ENCODE peak calls at places on chromosomes 13 and 19, in six cellular contexts. T is uterus, G is Peyer's patch, R is esophagus squamous epithelium, F is body of pancreas, C is thoracic aorta. L is an unnamed sample.

GRCh38 chr13:47675871-47676270 is 325.2 kb downstream of the SUCLA2 start:
- DNase-seq in R (no peak), G (no peak), T (no peak), F (no peak), C (no peak), L (no peak)

GRCh38 chr13:26484196-26484595 is 73.3 kb upstream of the WASF3 start:
- DNase-seq in G (no peak), R (no peak), F (no peak), T (no peak), C (no peak), L (no peak)

GRCh38 chr19:4839192-4839591 is 7.7 kb upstream of the TICAM1 start:
- DNase-seq in T (no peak), F (no peak), G (no peak), R (no peak), C (no peak), L (no peak)

GRCh38 chr13:28640861-28641599 is 17.9 kb upstream of the POMP start:
- DNase-seq in T (peak), R (no peak), F (no peak), C (no peak), G (no peak), L (no peak)

GRCh38 chr13:113559061-113559460 is 25.5 kb upstream of the TFDP1 start:
- DNase-seq in F (no peak), C (no peak), R (no peak), T (no peak), G (no peak), L (no peak)

GRCh38 chr19:13102416-13102665 is 317 bp downstream of the LYL1 start:
- DNase-seq in G (no peak), T (no peak), R (no peak), C (no peak), F (no peak), L (no peak)

GRCh38 chr19:28988066-28988465 is 224.9 kb downstream of the UQCRFS1 start:
- DNase-seq in G (no peak), T (no peak), F (no peak), C (no peak), R (no peak), L (no peak)

GRCh38 chr13:53098455-53098854 is 69.8 kb downstream of the OLFM4 start:
- DNase-seq in F (no peak), C (no peak), G (no peak), R (no peak), T (no peak), L (no peak)

GRCh38 chr19:51324082-51324481 is 12.6 kb downstream of the IGLON5 start:
- DNase-seq in R (no peak), T (no peak), F (no peak), G (no peak), C (no peak), L (no peak)

GRCh38 chr19:33766623-33767022 is 30.0 kb upstream of the KCTD15 start:
- DNase-seq in F (no peak), R (no peak), T (no peak), G (no peak), C (no peak), L (no peak)

GRCh38 chr19:33769208-33769607 is 27.5 kb upstream of the KCTD15 start:
- DNase-seq in G (no peak), F (no peak), T (no peak), R (no peak), C (no peak), L (no peak)

GRCh38 chr19:33771308-33772101 is 25.2 kb upstream of the KCTD15 start:
- DNase-seq in F (peak), G (peak), C (no peak), T (peak), R (no peak), L (peak)

GRCh38 chr19:33770107-33770506 is 26.6 kb upstream of the KCTD15 start:
- DNase-seq in C (no peak), G (no peak), T (no peak), R (no peak), F (no peak), L (no peak)

DNA sequence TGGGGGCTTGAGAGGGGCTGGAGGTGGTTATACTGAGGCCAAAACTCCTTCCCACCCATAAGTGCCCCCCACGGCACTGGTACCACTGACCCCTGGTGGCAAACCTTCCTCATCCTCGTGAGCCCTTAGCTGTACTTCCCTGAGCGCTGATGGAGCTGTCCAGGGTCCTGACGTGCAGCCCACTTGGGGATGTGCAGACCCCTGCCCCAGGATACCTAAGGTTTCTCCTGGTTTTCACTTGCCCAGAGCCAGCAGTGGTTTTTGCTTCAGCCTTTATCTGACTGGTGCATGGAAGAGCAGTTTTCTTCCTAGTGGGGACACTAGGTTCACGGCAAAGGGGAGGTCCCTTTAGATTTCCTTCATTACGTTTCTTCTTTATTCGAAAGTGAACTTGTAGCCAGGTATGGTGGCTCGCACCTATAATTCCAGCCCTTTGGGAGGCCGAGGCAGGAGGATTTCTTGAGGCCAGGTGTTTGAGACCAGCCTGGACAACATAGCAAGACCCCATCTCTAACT is 28.7 kb upstream of the KCTD15 start:
- DNase-seq in G (no peak), T (no peak), R (no peak), F (no peak), C (no peak), L (no peak)
- TF ChIP-seq CTCF in G (no peak), T (no peak), R (no peak), F (no peak), C (no peak), L (no peak)

DNA sequence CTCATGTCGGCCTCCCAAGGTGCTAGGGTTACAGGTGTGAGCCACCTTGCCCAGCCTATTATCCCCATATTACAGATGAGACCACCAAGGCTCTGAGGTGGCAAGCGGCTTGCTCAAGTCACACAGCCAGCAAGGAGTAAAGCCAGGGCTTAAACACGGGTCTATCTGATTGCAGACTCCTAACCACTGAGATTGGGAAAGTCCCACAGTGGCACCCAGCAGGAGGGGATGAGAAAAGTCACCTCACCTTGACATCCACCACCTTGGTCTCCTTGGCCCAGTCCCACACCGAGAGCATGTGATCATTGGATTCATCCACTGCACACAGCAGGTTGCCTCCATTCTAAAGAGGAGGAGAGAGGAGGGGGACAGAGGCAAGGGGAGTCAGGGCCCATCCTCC is 9.5 kb downstream of the EML2 start:
- DNase-seq in F (no peak), G (no peak), C (no peak), T (no peak), R (no peak), L (no peak)
- H3K27ac ChIP-seq in F (no peak), G (no peak), C (no peak), T (no peak), R (no peak), L (no peak)

GRCh38 chr19:3701200-3701599 is 932 bp upstream of the PIP5K1C start:
- DNase-seq in G (no peak), F (no peak), R (no peak), C (no peak), T (no peak), L (no peak)

GRCh38 chr19:3700242-3701032 is at the start of gene PIP5K1C:
- DNase-seq in F (peak), C (peak), T (peak), R (peak), G (peak), L (peak)

GRCh38 chr19:3699071-3699740 is 1.1 kb downstream of the PIP5K1C start:
- DNase-seq in C (no peak), F (peak), T (peak), G (no peak), R (no peak), L (no peak)

GRCh38 chr19:3698386-3698950 is 1.8 kb downstream of the PIP5K1C start:
- DNase-seq in T (no peak), G (no peak), C (no peak), F (no peak), R (no peak), L (no peak)

DNA sequence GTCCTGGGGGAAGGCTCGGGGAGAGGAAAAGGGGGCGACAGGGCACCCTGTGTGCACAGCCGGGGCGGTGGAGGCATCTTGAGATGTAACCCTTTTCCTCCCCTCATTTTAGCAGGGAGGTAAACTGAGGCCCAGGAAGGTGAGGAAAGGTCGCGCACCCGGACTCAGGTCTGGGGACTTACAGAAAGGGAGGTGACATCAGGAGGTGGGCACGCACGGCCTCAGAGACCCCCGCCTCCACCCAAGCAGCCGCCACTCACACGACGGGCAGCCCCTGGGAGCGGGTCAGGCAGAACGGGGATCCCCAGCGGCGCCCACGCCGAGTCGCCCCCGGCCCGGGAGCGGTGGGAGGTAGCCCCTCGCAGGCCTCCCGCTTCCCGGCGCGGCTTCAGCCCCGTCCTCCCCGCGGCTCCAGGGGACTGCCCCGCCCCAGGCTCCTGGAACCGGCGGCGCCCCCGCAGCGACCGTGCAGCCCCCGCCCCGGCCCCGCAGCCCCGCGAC is 477 bp downstream of the PIP5K1C start:
- DNase-seq in G (no peak), R (no peak), T (no peak), C (no peak), F (no peak), L (no peak)
- H3K4me3 ChIP-seq in G (peak), R (peak), T (peak), C (peak), F (peak), L (peak)

GRCh38 chr13:76885203-76886004 is 801 bp downstream of the KCTD12 start:
- DNase-seq in C (no peak), R (peak), G (peak), F (peak), T (peak), L (peak)
- TF ChIP-seq CTCF in C (peak), R (no peak), G (peak), F (peak), T (peak), L (no peak)

GRCh38 chr13:110503037-110503901 is 58.3 kb downstream of the RAB20 start:
- DNase-seq in C (no peak), T (no peak), F (no peak), G (no peak), R (no peak), L (no peak)
- H3K27ac ChIP-seq in C (peak), T (no peak), F (no peak), G (peak), R (no peak), L (no peak)

GRCh38 chr19:2089001-2089711 is 7.0 kb downstream of the MOB3A start:
- DNase-seq in F (no peak), R (no peak), G (peak), T (no peak), C (no peak), L (no peak)

GRCh38 chr19:2084993-2085720 is 11.0 kb downstream of the MOB3A start:
- DNase-seq in C (no peak), F (peak), G (peak), R (peak), T (no peak), L (peak)

GRCh38 chr19:2089727-2090053 is 6.4 kb downstream of the MOB3A start:
- DNase-seq in T (no peak), C (no peak), G (no peak), R (no peak), F (no peak), L (no peak)

GRCh38 chr19:2083174-2083854 is 12.8 kb downstream of the MOB3A start:
- DNase-seq in T (peak), C (no peak), R (no peak), F (no peak), G (peak), L (peak)

GRCh38 chr19:2087621-2088100 is 8.5 kb downstream of the MOB3A start:
- DNase-seq in F (no peak), T (no peak), C (no peak), R (no peak), G (peak), L (no peak)
- H3K4me3 ChIP-seq in F (no peak), T (no peak), C (no peak), R (no peak), G (no peak), L (peak)

GRCh38 chr13:39607876-39608275 is 4.9 kb upstream of the LHFPL6 start:
- DNase-seq in F (no peak), C (no peak), T (no peak), R (no peak), G (no peak), L (no peak)

GRCh38 chr13:39616087-39616694 is 13.2 kb upstream of the LHFPL6 start:
- DNase-seq in G (no peak), T (peak), R (no peak), F (peak), C (no peak), L (no peak)

DNA sequence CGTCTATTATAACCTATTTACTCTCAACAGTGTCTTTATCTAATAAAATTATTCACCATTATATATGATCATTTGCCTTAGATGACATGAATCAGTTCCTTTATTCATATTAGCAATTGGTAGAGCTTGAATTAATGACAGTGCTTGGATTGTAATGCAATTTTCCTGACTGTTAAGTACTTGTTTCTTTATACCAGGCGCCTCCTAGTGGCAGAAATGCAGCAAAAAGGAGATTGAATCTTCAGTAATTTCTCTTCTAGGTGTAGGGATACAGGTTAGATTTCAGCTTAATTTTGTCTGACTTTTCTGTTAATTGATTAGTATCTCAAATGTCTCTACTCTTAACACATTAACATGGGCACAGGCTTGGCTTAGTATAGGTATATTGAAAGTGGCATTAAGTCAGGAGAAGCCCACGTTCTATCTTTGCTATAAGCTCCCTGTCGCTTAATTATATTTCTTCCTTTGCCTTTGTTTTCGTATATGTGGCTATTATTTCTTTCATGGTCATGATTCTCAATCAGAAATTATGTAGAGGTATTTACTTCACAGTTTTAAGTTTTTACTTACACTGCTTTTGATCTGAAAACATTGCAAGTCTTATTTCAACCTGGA is 9.1 kb upstream of the LHFPL6 start:
- DNase-seq in R (no peak), F (peak), G (peak), T (peak), C (peak), L (peak)
- TF ChIP-seq CTCF in R (peak), F (peak), G (peak), T (peak), C (peak), L (peak)

GRCh38 chr13:106567421-106568224 is at the start of gene ARGLU1:
- DNase-seq in F (peak), C (peak), T (peak), G (peak), R (peak), L (peak)
- H3K27ac ChIP-seq in F (peak), C (peak), T (peak), G (peak), R (peak), L (peak)

DNA sequence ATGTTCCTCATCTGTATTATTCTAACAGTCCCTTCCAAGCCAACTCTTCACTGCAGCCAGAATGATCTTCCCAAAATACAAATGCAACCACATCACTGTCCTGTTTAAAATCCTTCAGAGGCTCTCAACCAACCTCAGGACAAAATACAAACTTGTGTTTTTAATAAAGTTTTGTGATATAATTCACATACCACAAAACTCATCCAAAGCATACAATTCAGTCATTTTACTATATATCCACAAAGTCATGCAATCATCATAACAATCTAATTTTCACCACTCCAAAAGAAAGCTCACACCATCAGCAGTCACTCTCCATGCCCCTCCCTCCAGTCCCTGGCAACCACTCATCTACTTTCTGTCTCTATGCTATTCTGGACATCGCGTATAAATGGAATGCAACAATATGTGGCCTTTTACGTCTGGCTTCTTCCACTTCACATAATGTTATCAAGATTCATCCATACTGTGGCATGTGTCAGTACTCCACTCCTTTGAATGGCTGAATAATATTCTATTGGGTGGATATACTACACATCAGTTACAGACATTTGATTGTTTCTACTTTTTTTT is 81.7 kb upstream of the DOCK9 start:
- DNase-seq in G (no peak), C (no peak), T (no peak), R (no peak), F (no peak), L (no peak)
- H3K4me3 ChIP-seq in G (no peak), C (no peak), T (no peak), R (no peak), F (no peak), L (no peak)

L was measured in CD8-positive, alpha-beta T cell.